ENCODE peak calls at places on chromosomes 1 and 21, in nine cellular contexts. J is ascending aorta, P is fibroblast of mammary gland, M is cardiac muscle cell, B is colonic mucosa, A is nephron progenitor cell, R is MCF 10A, H is HFFc6, X is endothelial cell. V is an unnamed sample.

GRCh38 chr21:27636671-27637070 is 669.8 kb upstream of the ADAMTS5 start:
- DNase-seq in A (no peak), J (no peak), M (no peak), X (no peak), H (no peak), P (no peak), B (no peak), R (no peak), V (no peak)

GRCh38 chr1:222182641-222183040 is 365.3 kb downstream of the HHIPL2 start:
- DNase-seq in H (peak; percentile 32), R (no peak), M (no peak), J (no peak), P (peak; percentile 36), B (no peak), A (no peak), X (no peak), V (peak; percentile 20)

GRCh38 chr1:237164406-237165352 is 122.7 kb downstream of the RYR2 start:
- DNase-seq in M (no peak), B (no peak), A (no peak), J (no peak), R (no peak), P (no peak), H (no peak), X (no peak), V (no peak)

GRCh38 chr1:40421694-40422384 is 28.4 kb upstream of the ZFP69B start:
- DNase-seq in X (no peak), A (no peak), B (no peak), M (no peak), R (peak; percentile 77), H (no peak), J (no peak), P (peak; percentile 49), V (peak; percentile 64)

GRCh38 chr1:31723828-31724359 is 20.1 kb upstream of the COL16A1 start:
- DNase-seq in H (peak; percentile 67), X (peak; percentile 87), A (peak; percentile 98), J (no peak), B (peak; percentile 80), P (peak; percentile 77), M (peak; percentile 94), R (peak; percentile 86), V (peak; percentile 76)

GRCh38 chr1:29120955-29121485 is 2.7 kb downstream of the TMEM200B start:
- DNase-seq in M (peak; percentile 52), A (peak; percentile 79), R (no peak), X (peak; percentile 77), J (no peak), B (peak; percentile 56), P (peak; percentile 49), H (no peak), V (peak; percentile 49)

GRCh38 chr21:38669186-38669585 is 136.5 kb upstream of the ETS2 start:
- DNase-seq in R (peak; percentile 48), B (peak; percentile 39), H (peak; percentile 17), J (no peak), A (no peak), X (peak; percentile 22), M (peak; percentile 23), P (peak; percentile 36), V (peak; percentile 54)

GRCh38 chr1:180198186-180198585 is 31.9 kb upstream of the LHX4 start:
- DNase-seq in P (no peak), J (no peak), H (no peak), R (peak; percentile 14), A (no peak), M (no peak), B (no peak), X (no peak), V (no peak)

GRCh38 chr1:59833022-59833421 is 18.3 kb downstream of the HOOK1 start:
- DNase-seq in J (no peak), R (no peak), M (no peak), A (no peak), P (peak; percentile 32), X (no peak), H (no peak), B (no peak), V (peak; percentile 14)
- TF ChIP-seq CTCF in J (no peak), R (no peak), M (no peak), A (no peak), P (no peak), X (no peak), H (no peak), B (no peak), V (no peak)

GRCh38 chr1:55483523-55483922 is 268.4 kb upstream of the USP24 start:
- DNase-seq in H (no peak), X (no peak), A (no peak), R (no peak), M (no peak), B (no peak), P (no peak), J (no peak), V (no peak)
- TF ChIP-seq CTCF in H (no peak), X (peak; percentile 54), A (no peak), R (no peak), M (no peak), B (no peak), P (peak; percentile 9), J (no peak), V (no peak)

GRCh38 chr1:9245661-9246060 is 11.1 kb downstream of the H6PD start:
- DNase-seq in H (no peak), A (no peak), R (no peak), B (no peak), P (no peak), J (no peak), M (no peak), X (no peak), V (no peak)

GRCh38 chr1:9247894-9248293 is 13.3 kb downstream of the H6PD start:
- DNase-seq in M (no peak), H (no peak), A (no peak), B (no peak), R (no peak), P (no peak), J (no peak), X (no peak), V (no peak)

GRCh38 chr1:9248341-9249262 is 14.0 kb downstream of the H6PD start:
- DNase-seq in R (no peak), A (no peak), M (no peak), H (no peak), P (no peak), J (no peak), B (no peak), X (no peak), V (no peak)

GRCh38 chr1:9246215-9246614 is 11.6 kb downstream of the H6PD start:
- DNase-seq in J (no peak), M (no peak), H (no peak), R (no peak), A (no peak), P (no peak), X (no peak), B (no peak), V (no peak)

DNA sequence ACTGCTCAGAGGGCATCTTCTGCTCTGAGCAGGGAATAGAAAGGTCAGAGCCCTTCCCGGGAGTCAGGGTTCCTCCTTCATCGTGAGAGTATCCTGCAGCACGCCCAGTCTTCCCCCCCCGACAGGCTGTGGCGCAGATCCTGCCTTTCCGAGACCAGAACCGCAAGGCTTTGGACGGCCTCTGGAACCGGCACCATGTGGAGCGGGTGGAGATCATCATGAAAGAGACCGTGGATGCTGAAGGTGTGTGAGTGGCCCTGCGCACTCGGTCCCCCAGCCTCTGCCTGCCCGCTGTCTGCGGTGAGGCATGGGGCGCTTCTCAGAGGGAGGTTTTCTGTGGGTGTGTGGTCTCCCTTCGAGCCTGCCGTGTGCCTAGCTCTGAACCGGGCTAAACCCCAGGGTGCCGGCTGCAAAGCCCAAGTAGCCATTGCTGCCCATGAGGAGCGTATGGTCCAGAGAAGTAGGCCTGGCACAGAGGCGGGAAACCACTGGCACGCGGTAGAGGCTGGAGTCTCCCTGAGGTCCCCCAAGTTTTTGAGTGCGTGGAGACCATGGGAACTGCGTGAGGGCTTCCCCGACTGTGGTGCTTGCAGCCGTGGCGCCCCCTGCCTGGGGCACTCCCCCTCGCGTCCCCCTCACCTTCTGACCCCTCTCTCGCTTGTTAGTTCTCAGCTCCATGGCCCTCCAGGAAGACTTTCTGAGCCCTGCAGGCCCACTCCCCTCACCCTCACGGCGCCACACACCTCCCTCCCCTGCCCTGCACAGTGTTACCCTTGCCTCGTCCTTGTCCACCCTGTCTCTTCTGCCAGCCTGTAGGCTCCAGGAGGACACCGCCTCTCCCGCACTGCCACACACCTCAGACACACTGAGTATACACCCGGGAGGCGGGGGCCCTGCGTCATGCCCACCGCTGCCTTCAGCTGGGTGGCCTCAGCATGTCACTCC is 12.5 kb downstream of the H6PD start:
- DNase-seq in H (no peak), P (no peak), B (no peak), X (no peak), R (no peak), A (no peak), J (no peak), M (no peak), V (no peak)
- TF ChIP-seq CTCF in H (no peak), P (no peak), B (no peak), X (no peak), R (no peak), A (no peak), J (no peak), M (no peak), V (no peak)

DNA sequence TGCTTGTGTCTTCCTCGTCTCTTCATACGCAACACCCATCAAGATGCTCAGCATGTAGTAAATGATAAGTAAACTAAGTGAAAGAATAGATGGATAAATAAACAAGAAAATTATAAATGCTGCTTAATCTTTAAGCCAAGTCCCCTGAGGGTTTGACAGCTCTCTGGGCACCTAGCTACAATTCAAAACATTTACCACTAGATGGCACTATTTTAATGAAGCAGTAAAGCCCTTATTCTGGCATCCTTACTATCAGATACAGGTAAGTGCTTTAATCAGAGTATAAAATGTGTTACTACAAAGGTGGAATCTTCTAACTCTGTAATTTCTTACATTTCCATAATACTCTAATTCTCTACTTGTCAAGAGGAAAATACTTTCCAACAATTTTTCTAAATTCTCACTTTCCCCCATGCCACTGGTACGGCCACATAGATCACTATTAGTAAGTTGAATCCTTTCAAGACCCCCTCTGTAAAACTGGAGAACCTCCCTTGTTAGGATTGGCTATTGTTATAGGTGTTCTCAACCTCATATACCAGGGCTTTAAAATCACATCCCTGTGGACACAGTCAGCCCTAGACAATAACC is 137.8 kb downstream of the BARHL2 start:
- DNase-seq in P (peak; percentile 46), J (no peak), M (peak; percentile 65), A (no peak), B (no peak), R (peak; percentile 48), X (no peak), H (peak; percentile 32), V (peak; percentile 57)
- TF ChIP-seq CTCF in P (peak; percentile 62), J (peak; percentile 41), M (peak; percentile 58), A (peak; percentile 72), B (peak; percentile 58), R (peak; percentile 41), X (peak; percentile 62), H (peak; percentile 84), V (peak; percentile 48)

GRCh38 chr1:240831922-240832321 is 220.0 kb upstream of the GREM2 start:
- DNase-seq in P (no peak), X (no peak), J (no peak), B (no peak), A (no peak), H (no peak), R (peak; percentile 50), M (no peak), V (no peak)
- TF ChIP-seq CTCF in P (peak; percentile 28), X (peak; percentile 11), J (no peak), B (no peak), A (no peak), H (peak; percentile 68), R (peak; percentile 33), M (no peak), V (peak; percentile 20)